ENCODE peak calls at places on chromosome 21, in six cellular contexts. P is C1 segment of cervical spinal cord; O is HEK293T; M is heart right ventricle; Y is NCI-H345; J is stimulated activated CD4-positive, alpha-beta T cell treated with anti-CD3 and anti-CD28 coated beads, Interleukin-15, amount 100 ng/mL, for 24 hours. E is an unnamed sample.
A peak's percentile ranks its signal among the peaks of the same experiment; 100 is the strongest.

GRCh38 chr21:36689324-36689723 is 9.6 kb upstream of the SIM2 start:
- DNase-seq in P (no peak), O (no peak), M (no peak), Y (no peak), J (no peak), E (no peak)

GRCh38 chr21:10627316-10627863 is 106.0 kb downstream of the TPTE start:
- DNase-seq in P (no peak), O (no peak), M (no peak), Y (no peak), J (no peak), E (no peak)

GRCh38 chr21:21085206-21085605 is 87.0 kb downstream of the NCAM2 start:
- DNase-seq in P (peak; percentile 25), O (no peak), M (no peak), Y (no peak), J (no peak), E (no peak)

GRCh38 chr21:36200089-36200561 is 43.5 kb downstream of the DOP1B start:
- DNase-seq in P (no peak), O (no peak), M (no peak), Y (no peak), J (no peak), E (no peak)

GRCh38 chr21:17690078-17690494 is 77.4 kb upstream of the BTG3 start:
- DNase-seq in P (no peak), O (no peak), M (no peak), Y (no peak), J (no peak), E (no peak)

GRCh38 chr21:30629173-30629572 is 5.8 kb upstream of the KRTAP20-2 start:
- DNase-seq in P (no peak), O (no peak), M (no peak), Y (no peak), J (no peak), E (no peak)

GRCh38 chr21:45264146-45264918 is 23.4 kb downstream of the POFUT2 start:
- DNase-seq in P (no peak), O (no peak), M (no peak), Y (no peak), J (no peak), E (no peak)

GRCh38 chr21:34950980-34951379 is 98.1 kb downstream of the RUNX1 start:
- DNase-seq in P (no peak), O (no peak), M (no peak), Y (no peak), J (no peak), E (no peak)

GRCh38 chr21:25734654-25735220 is at the start of the genes ATP5PF and GABPA:
- DNase-seq in P (peak; percentile 99), O (peak; percentile 94), M (peak; percentile 97), Y (peak; percentile 99), J (peak; percentile 97), E (peak; percentile 99)